ENCODE peak calls at places on chromosomes 16 and 17, in six cellular contexts. L is GM20000, H is IMR-90, D is PC-9, W is RWPE1, M is adrenal gland. P is an unnamed sample.

GRCh38 chr16:586645-587590 is 2.9 kb upstream of the RAB40C start:
- DNase-seq in M (no peak), W (no peak), L (no peak), H (no peak), D (no peak), P (no peak)

GRCh38 chr16:68272501-68273209 is 8.3 kb downstream of the SLC7A6 start:
- DNase-seq in D (no peak), M (no peak), L (no peak), H (no peak), W (no peak), P (no peak)

GRCh38 chr17:80811181-80812105 is 180.2 kb upstream of the CHMP6 start:
- DNase-seq in M (peak), W (no peak), D (no peak), H (no peak), L (no peak), P (no peak)

GRCh38 chr17:62933986-62934385 is 32.0 kb upstream of the TANC2 start:
- DNase-seq in W (no peak), D (no peak), H (no peak), M (no peak), L (no peak), P (no peak)

GRCh38 chr16:86584726-86585721 is 6.7 kb downstream of the FOXL1 start:
- DNase-seq in H (no peak), M (no peak), D (no peak), W (no peak), L (no peak), P (peak)

GRCh38 chr17:34578656-34579016 is 746 bp upstream of the TMEM132E start:
- DNase-seq in D (no peak), M (no peak), H (no peak), W (no peak), L (no peak), P (no peak)

GRCh38 chr17:9232591-9233270 is 211.4 kb downstream of the NTN1 start:
- DNase-seq in L (no peak), W (no peak), H (no peak), D (no peak), M (no peak), P (no peak)

GRCh38 chr17:9095390-9095789 is 74.1 kb downstream of the NTN1 start:
- DNase-seq in W (no peak), H (no peak), M (no peak), L (no peak), D (no peak), P (no peak)

GRCh38 chr16:67459066-67459857 is 21.7 kb downstream of the ATP6V0D1 start:
- DNase-seq in M (peak), L (no peak), H (no peak), D (no peak), W (no peak), P (no peak)

GRCh38 chr17:17542906-17543635 is 46.9 kb upstream of the RASD1 start:
- DNase-seq in L (no peak), D (no peak), H (no peak), M (no peak), W (no peak), P (no peak)

GRCh38 chr17:8332688-8333087 is 7.0 kb upstream of the ODF4 start:
- DNase-seq in H (no peak), W (no peak), L (no peak), D (no peak), M (no peak), P (no peak)

GRCh38 chr16:4328580-4329353 is 12.9 kb downstream of the GLIS2 start:
- DNase-seq in L (no peak), H (peak), D (no peak), W (no peak), M (peak), P (no peak)

GRCh38 chr16:17965131-17965530 is 371.4 kb downstream of the NPIPA8 start:
- DNase-seq in L (no peak), H (no peak), W (no peak), M (no peak), D (no peak), P (no peak)

GRCh38 chr17:52064791-52065211 is 93.7 kb downstream of the CA10 start:
- DNase-seq in L (no peak), D (no peak), M (no peak), W (no peak), H (no peak), P (no peak)

GRCh38 chr17:62937636-62938035 is 28.4 kb upstream of the TANC2 start:
- DNase-seq in W (no peak), M (no peak), H (no peak), D (no peak), L (no peak), P (no peak)

GRCh38 chr16:65409505-65409904 is 287.6 kb upstream of the CDH11 start:
- DNase-seq in L (no peak), M (no peak), D (no peak), H (peak), W (peak), P (peak)

GRCh38 chr17:13337864-13338371 is 263.8 kb downstream of the HS3ST3A1 start:
- DNase-seq in W (peak), H (peak), D (no peak), L (peak), M (peak), P (peak)

GRCh38 chr17:74853669-74854068 is 6.0 kb downstream of the GRIN2C start:
- DNase-seq in H (no peak), D (no peak), M (no peak), W (no peak), L (no peak), P (no peak)

GRCh38 chr17:80755650-80756405 is 211.2 kb downstream of the RPTOR start:
- DNase-seq in H (no peak), W (no peak), D (no peak), M (no peak), L (no peak), P (no peak)

GRCh38 chr17:80970044-80970761 is 21.4 kb upstream of the CHMP6 start:
- DNase-seq in D (no peak), H (no peak), L (peak), M (peak), W (peak), P (no peak)

GRCh38 chr17:40500709-40501108 is 714 bp downstream of the TNS4 start:
- DNase-seq in M (no peak), H (no peak), W (no peak), L (no peak), D (no peak), P (no peak)

GRCh38 chr17:48236681-48237134 is 129.1 kb downstream of the SNX11 start:
- DNase-seq in W (peak), D (peak), H (peak), M (peak), L (no peak), P (peak)

GRCh38 chr17:82296511-82297279 is 20.7 kb downstream of the CD7 start:
- DNase-seq in H (no peak), D (no peak), W (no peak), M (no peak), L (no peak), P (no peak)

GRCh38 chr17:44689492-44690217 is at the start of gene CCDC43:
- DNase-seq in M (peak), W (peak), L (peak), H (peak), D (peak), P (peak)

GRCh38 chr16:53018834-53019416 is 33.8 kb downstream of the CHD9NB start:
- DNase-seq in D (no peak), L (no peak), H (no peak), M (no peak), W (no peak), P (no peak)

GRCh38 chr17:68613739-68614298 is 12.7 kb upstream of the FAM20A start:
- DNase-seq in H (no peak), D (no peak), L (peak), M (peak), W (no peak), P (no peak)

GRCh38 chr16:85754403-85754802 is 3.5 kb upstream of the C16orf74 start:
- DNase-seq in M (no peak), D (no peak), H (no peak), W (no peak), L (no peak), P (no peak)

GRCh38 chr17:12386240-12386639 is 279.4 kb upstream of the MYOCD start:
- DNase-seq in W (no peak), H (peak), L (no peak), M (no peak), D (no peak), P (peak)

GRCh38 chr17:80017226-80018010 is 18.3 kb downstream of the TBC1D16 start:
- DNase-seq in L (no peak), D (no peak), M (no peak), H (no peak), W (no peak), P (no peak)

GRCh38 chr17:289409-289808 is 63.2 kb downstream of the RPH3AL start:
- DNase-seq in H (no peak), W (no peak), L (no peak), D (no peak), M (peak), P (no peak)

GRCh38 chr17:42310281-42311156 is 22.2 kb downstream of the STAT5A start:
- DNase-seq in H (no peak), L (no peak), D (no peak), W (no peak), M (peak), P (no peak)

GRCh38 chr17:58956997-58957724 is 149.5 kb downstream of the TRIM37 start:
- DNase-seq in D (peak), H (peak), W (peak), L (no peak), M (no peak), P (peak)

GRCh38 chr16:54633943-54634362 is 296.7 kb upstream of the IRX5 start:
- DNase-seq in H (no peak), W (peak), L (no peak), M (no peak), D (no peak), P (no peak)
- TF ChIP-seq CTCF in H (peak), W (peak), L (no peak), M (no peak), D (peak), P (peak)

GRCh38 chr16:58152246-58152868 is 23.2 kb upstream of the CFAP20 start:
- DNase-seq in W (no peak), D (no peak), M (no peak), L (no peak), H (no peak), P (no peak)
- TF ChIP-seq CTCF in W (no peak), D (no peak), M (no peak), L (no peak), H (no peak), P (no peak)

GRCh38 chr16:72928089-72928981 is 119.6 kb downstream of the ZFHX3 start:
- DNase-seq in D (peak), W (peak), L (no peak), H (no peak), M (no peak), P (no peak)

GRCh38 chr16:72926671-72927070 is 121.3 kb downstream of the ZFHX3 start:
- DNase-seq in M (no peak), L (no peak), H (no peak), D (no peak), W (no peak), P (no peak)

GRCh38 chr16:72924918-72925630 is 122.9 kb downstream of the ZFHX3 start:
- DNase-seq in L (no peak), W (no peak), D (no peak), M (no peak), H (no peak), P (no peak)

GRCh38 chr16:72925631-72925979 is 122.3 kb downstream of the ZFHX3 start:
- DNase-seq in D (no peak), M (no peak), L (no peak), W (no peak), H (no peak), P (no peak)

DNA sequence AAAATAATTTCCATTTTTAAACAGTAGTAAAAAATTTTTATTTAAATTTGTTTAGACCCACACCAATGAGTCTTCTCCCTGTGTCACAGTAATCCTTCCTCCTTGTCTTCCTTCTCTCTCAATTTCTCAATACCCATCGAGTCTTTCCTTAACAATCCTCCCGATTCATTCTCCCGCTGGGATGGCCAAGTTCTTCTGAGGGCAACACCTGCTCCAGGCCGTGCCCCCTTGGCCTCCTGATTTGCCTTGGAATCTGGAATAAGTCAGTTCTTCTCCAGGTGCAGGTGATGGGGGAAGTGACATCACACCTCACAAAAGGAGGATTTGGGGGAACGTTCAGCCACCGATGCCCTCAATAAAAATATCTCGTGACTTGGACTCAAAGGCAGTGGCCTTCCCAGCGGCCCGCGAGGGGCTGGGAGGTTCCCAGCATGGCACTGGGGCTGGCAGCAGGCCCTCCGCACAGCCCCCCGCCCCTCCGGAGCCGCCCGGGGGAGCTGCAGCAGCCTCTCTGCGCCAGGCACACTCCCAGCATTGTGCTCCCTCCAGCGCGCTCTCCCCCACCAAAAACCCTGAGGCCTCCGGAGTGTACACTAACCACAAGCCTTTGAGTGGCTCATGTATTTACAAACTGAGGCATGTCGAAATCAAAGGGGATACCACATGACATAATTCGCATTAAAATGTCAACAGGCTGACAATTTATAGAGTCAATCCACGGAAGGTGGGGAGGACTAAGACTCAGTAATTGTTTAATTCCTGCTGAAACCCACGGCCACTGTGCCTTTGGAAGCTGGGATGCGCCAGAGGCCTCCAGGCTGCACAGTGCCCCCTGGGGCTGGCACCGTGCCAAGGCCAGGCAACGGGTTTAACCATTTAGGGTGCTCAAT is 120.5 kb downstream of the ZFHX3 start:
- DNase-seq in L (no peak), D (peak), W (peak), M (no peak), H (peak), P (peak)
- TF ChIP-seq CTCF in L (no peak), D (no peak), W (no peak), M (no peak), H (no peak), P (no peak)

DNA sequence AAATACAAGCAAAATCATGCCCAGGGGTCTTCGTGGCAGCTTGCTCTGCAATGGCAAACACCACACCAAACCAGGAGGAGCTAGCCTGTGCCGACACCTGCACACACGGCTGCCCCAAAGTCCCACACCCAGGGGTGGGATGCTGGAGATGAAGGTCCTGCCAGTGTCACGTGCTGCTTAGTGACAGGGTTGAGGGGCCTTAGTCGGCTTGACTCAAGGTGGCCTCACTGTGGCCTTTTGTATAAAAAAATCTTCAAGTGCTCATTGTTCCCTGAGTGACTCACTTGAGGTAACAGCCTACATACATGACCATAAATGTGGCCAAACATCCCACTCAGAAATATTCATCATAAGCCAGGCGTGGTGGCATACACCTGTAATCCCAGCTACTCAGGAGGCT is 7.3 kb downstream of the TRIM65 start:
- DNase-seq in L (no peak), W (no peak), H (no peak), M (no peak), D (no peak), P (no peak)
- TF ChIP-seq CTCF in L (no peak), W (no peak), H (no peak), M (no peak), D (no peak), P (no peak)

DNA sequence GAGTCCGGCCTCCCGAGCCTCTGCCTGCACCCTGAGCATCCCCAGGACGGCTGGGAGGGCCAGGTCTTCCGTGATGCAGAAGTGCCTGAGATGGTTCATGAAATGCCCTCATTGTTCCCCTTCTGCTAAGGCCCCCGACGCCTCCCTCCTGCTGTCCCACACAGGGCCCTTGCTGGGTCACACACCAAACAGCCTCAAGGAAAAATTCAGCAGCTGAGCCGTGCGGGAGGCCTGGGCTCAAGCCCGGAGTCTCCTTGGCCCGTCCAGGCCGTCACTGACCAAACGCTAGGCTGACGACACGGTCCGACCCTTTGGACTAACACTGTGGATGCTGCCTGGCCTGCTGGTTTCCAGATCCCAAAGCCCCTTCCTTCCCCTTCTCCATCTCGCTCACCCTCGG is 90.2 kb downstream of the RTN4RL1 start:
- DNase-seq in L (no peak), W (no peak), H (no peak), M (no peak), D (no peak), P (no peak)
- TF ChIP-seq CTCF in L (no peak), W (no peak), H (no peak), M (no peak), D (no peak), P (no peak)

P was measured in HFFc6.